ENCODE peak calls at places on chromosomes 4 and X, in seven cellular contexts. One of them, this sample, is unnamed.

GRCh38 chr4:38414410-38414809 is 249.6 kb upstream of the KLF3 start:
- DNase-seq in small intestine: no peak
- DNase-seq in Panc1: no peak
- DNase-seq in NT2/D1: no peak
- DNase-seq in SK-N-SH: no peak
- DNase-seq in aorta: no peak
- DNase-seq in naive thymus-derived CD4-positive, alpha-beta T cell: no peak
- DNase-seq in this sample: no peak

GRCh38 chr4:20318011-20318898 is 66.5 kb downstream of the SLIT2 start:
- DNase-seq in aorta: no peak
- DNase-seq in naive thymus-derived CD4-positive, alpha-beta T cell: no peak
- DNase-seq in Panc1: no peak
- DNase-seq in NT2/D1: no peak
- DNase-seq in small intestine: no peak
- DNase-seq in SK-N-SH: no peak
- DNase-seq in this sample: no peak

GRCh38 chr4:147754037-147754445 is 22.2 kb downstream of the ARHGAP10 start:
- DNase-seq in aorta: no peak
- DNase-seq in NT2/D1: no peak
- DNase-seq in naive thymus-derived CD4-positive, alpha-beta T cell: no peak
- DNase-seq in SK-N-SH: no peak
- DNase-seq in small intestine: no peak
- DNase-seq in Panc1: no peak
- DNase-seq in this sample: no peak

GRCh38 chrX:129646721-129647587 is 7.8 kb downstream of the APLN start:
- DNase-seq in naive thymus-derived CD4-positive, alpha-beta T cell: no peak
- DNase-seq in aorta: peak; percentile 31
- DNase-seq in small intestine: no peak
- DNase-seq in NT2/D1: no peak
- DNase-seq in SK-N-SH: peak; percentile 41
- DNase-seq in Panc1: no peak
- DNase-seq in this sample: no peak

GRCh38 chrX:153723351-153724251 is 586 bp downstream of the BCAP31 start:
- DNase-seq in SK-N-SH: peak; percentile 68
- DNase-seq in aorta: peak; percentile 85
- DNase-seq in NT2/D1: no peak
- DNase-seq in small intestine: peak; percentile 50
- DNase-seq in Panc1: no peak
- DNase-seq in naive thymus-derived CD4-positive, alpha-beta T cell: peak; percentile 20
- DNase-seq in this sample: no peak

GRCh38 chr4:41258783-41259182 is 2.1 kb downstream of the UCHL1 start:
- DNase-seq in SK-N-SH: peak; percentile 54
- DNase-seq in small intestine: peak; percentile 5
- DNase-seq in Panc1: no peak
- DNase-seq in naive thymus-derived CD4-positive, alpha-beta T cell: no peak
- DNase-seq in aorta: no peak
- DNase-seq in NT2/D1: no peak
- DNase-seq in this sample: no peak

GRCh38 chr4:140286503-140286902 is 86.9 kb upstream of the SCOC start:
- DNase-seq in naive thymus-derived CD4-positive, alpha-beta T cell: no peak
- DNase-seq in aorta: no peak
- DNase-seq in Panc1: no peak
- DNase-seq in small intestine: no peak
- DNase-seq in NT2/D1: no peak
- DNase-seq in SK-N-SH: peak; percentile 66
- DNase-seq in this sample: no peak

GRCh38 chr4:52825311-52826090 is 36.6 kb upstream of the RASL11B start:
- DNase-seq in small intestine: no peak
- DNase-seq in aorta: no peak
- DNase-seq in Panc1: no peak
- DNase-seq in SK-N-SH: no peak
- DNase-seq in NT2/D1: no peak
- DNase-seq in naive thymus-derived CD4-positive, alpha-beta T cell: no peak
- DNase-seq in this sample: no peak

GRCh38 chrX:151488677-151489076 is 74.8 kb upstream of the PASD1 start:
- DNase-seq in SK-N-SH: peak; percentile 5
- DNase-seq in NT2/D1: no peak
- DNase-seq in small intestine: no peak
- DNase-seq in Panc1: no peak
- DNase-seq in naive thymus-derived CD4-positive, alpha-beta T cell: no peak
- DNase-seq in aorta: no peak
- DNase-seq in this sample: no peak

GRCh38 chrX:72644946-72645345 is 69.2 kb downstream of the PHKA1 start:
- DNase-seq in Panc1: no peak
- DNase-seq in aorta: no peak
- DNase-seq in naive thymus-derived CD4-positive, alpha-beta T cell: no peak
- DNase-seq in SK-N-SH: no peak
- DNase-seq in NT2/D1: no peak
- DNase-seq in small intestine: no peak
- DNase-seq in this sample: no peak

GRCh38 chrX:133781174-133781573 is 204.2 kb downstream of the GPC3 start:
- DNase-seq in aorta: no peak
- DNase-seq in Panc1: no peak
- DNase-seq in NT2/D1: no peak
- DNase-seq in naive thymus-derived CD4-positive, alpha-beta T cell: no peak
- DNase-seq in small intestine: no peak
- DNase-seq in SK-N-SH: no peak
- DNase-seq in this sample: no peak

GRCh38 chr4:82373816-82374740 is at the start of gene HNRNPD:
- DNase-seq in small intestine: peak; percentile 100
- DNase-seq in naive thymus-derived CD4-positive, alpha-beta T cell: peak; percentile 79
- DNase-seq in aorta: peak; percentile 98
- DNase-seq in SK-N-SH: peak; percentile 97
- DNase-seq in NT2/D1: peak; percentile 98
- DNase-seq in Panc1: peak; percentile 92
- DNase-seq in this sample: peak; percentile 88

GRCh38 chr4:82372502-82372873 is 1.3 kb downstream of the HNRNPD start:
- DNase-seq in SK-N-SH: peak; percentile 37
- DNase-seq in Panc1: no peak
- DNase-seq in aorta: no peak
- DNase-seq in naive thymus-derived CD4-positive, alpha-beta T cell: no peak
- DNase-seq in small intestine: peak; percentile 56
- DNase-seq in NT2/D1: no peak
- DNase-seq in this sample: no peak

GRCh38 chr4:82380344-82380743 is 6.6 kb upstream of the HNRNPD start:
- DNase-seq in aorta: no peak
- DNase-seq in naive thymus-derived CD4-positive, alpha-beta T cell: no peak
- DNase-seq in Panc1: no peak
- DNase-seq in SK-N-SH: no peak
- DNase-seq in NT2/D1: no peak
- DNase-seq in small intestine: no peak
- DNase-seq in this sample: no peak

GRCh38 chr4:82372874-82373815 is 646 bp downstream of the HNRNPD start:
- DNase-seq in NT2/D1: peak; percentile 48
- DNase-seq in SK-N-SH: peak; percentile 71
- DNase-seq in aorta: peak; percentile 90
- DNase-seq in Panc1: no peak
- DNase-seq in naive thymus-derived CD4-positive, alpha-beta T cell: peak; percentile 24
- DNase-seq in small intestine: peak; percentile 86
- DNase-seq in this sample: peak; percentile 35

GRCh38 chr4:82376109-82376508 is 2.3 kb upstream of the HNRNPD start:
- DNase-seq in NT2/D1: no peak
- DNase-seq in aorta: no peak
- DNase-seq in SK-N-SH: no peak
- DNase-seq in Panc1: no peak
- DNase-seq in small intestine: no peak
- DNase-seq in naive thymus-derived CD4-positive, alpha-beta T cell: no peak
- DNase-seq in this sample: no peak
- H3K4me3 ChIP-seq in NT2/D1: peak overlapping the region; percentile 63
- H3K4me3 ChIP-seq in aorta: no peak overlapping the region
- H3K4me3 ChIP-seq in SK-N-SH: no peak overlapping the region
- H3K4me3 ChIP-seq in Panc1: no peak overlapping the region
- H3K4me3 ChIP-seq in small intestine: no peak overlapping the region
- H3K4me3 ChIP-seq in naive thymus-derived CD4-positive, alpha-beta T cell: no peak overlapping the region
- H3K4me3 ChIP-seq in this sample: no peak overlapping the region

DNA sequence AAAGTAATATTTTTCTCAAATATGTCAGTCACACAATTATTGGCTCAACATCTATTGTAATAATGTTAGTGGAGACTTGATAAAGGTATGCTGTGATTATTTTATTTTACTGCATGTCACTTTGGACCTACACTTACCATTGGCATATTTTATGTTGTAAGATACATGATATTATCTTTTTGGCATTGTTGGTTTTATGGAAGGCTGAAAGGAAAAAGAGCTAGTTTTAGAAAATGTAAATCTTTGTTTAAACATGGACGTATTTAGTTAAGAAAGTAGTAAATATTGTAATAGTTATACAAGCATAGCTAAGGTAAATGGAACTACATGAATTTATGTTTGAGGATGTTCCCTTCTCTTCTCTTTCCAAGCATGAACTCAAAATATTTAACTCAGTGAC is 1399.3 kb downstream of the STIM2 start:
- DNase-seq in small intestine: no peak
- DNase-seq in NT2/D1: no peak
- DNase-seq in aorta: no peak
- DNase-seq in naive thymus-derived CD4-positive, alpha-beta T cell: no peak
- DNase-seq in SK-N-SH: no peak
- DNase-seq in Panc1: no peak
- DNase-seq in this sample: no peak
- H3K9me3 ChIP-seq in small intestine: no peaks in the 10 kb centered on the region
- H3K9me3 ChIP-seq in NT2/D1: no peaks in the 10 kb centered on the region
- H3K9me3 ChIP-seq in aorta: peaks cover 2% of the 10 kb centered on the region
- H3K9me3 ChIP-seq in naive thymus-derived CD4-positive, alpha-beta T cell: no peaks in the 10 kb centered on the region
- H3K9me3 ChIP-seq in SK-N-SH: peaks cover 5% of the 10 kb centered on the region
- H3K9me3 ChIP-seq in Panc1: no peaks in the 10 kb centered on the region
- H3K9me3 ChIP-seq in this sample: no peaks in the 10 kb centered on the region

GRCh38 chrX:19881559-19881958 is 5.8 kb downstream of the SH3KBP1 start:
- DNase-seq in Panc1: no peak
- DNase-seq in aorta: no peak
- DNase-seq in SK-N-SH: no peak
- DNase-seq in naive thymus-derived CD4-positive, alpha-beta T cell: no peak
- DNase-seq in NT2/D1: no peak
- DNase-seq in small intestine: no peak
- DNase-seq in this sample: no peak
- H3K4me1 ChIP-seq in Panc1: no peaks in the 10 kb centered on the region
- H3K4me1 ChIP-seq in aorta: no peaks in the 10 kb centered on the region
- H3K4me1 ChIP-seq in SK-N-SH: no peaks in the 10 kb centered on the region
- H3K4me1 ChIP-seq in naive thymus-derived CD4-positive, alpha-beta T cell: peaks cover 5% of the 10 kb centered on the region
- H3K4me1 ChIP-seq in NT2/D1: peaks cover 11% of the 10 kb centered on the region
- H3K4me1 ChIP-seq in small intestine: no peaks in the 10 kb centered on the region
- H3K4me1 ChIP-seq in this sample: no peaks in the 10 kb centered on the region

DNA sequence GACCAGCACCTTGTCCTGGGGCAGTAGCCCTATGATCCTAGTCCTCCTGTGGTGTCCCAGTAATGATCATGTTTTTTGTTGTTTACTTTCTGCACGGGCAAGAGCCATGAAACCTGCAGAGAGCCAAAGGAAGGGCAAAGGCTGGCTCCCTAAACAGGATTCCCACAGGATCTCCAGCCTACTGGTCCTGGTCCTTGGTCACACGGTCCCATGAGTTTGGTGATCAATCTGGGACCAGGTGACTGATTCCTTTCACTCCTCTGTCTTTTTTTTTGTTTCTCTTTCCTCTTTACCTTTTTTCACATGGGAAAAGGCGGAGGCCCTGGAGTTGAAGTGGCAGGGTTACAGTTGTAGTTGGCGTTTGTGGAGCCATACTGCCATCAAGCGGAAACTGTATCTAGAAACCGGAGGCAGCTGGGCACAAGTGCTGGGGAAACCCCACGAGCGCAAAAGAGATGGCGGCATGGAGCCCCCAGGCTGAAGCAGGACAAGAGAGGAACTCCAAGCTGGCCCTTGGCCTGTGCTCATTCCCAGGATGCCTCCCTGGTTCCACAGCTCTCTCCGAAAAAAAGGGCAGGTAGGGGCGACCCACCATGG is 34.6 kb downstream of the NBDY start:
- DNase-seq in naive thymus-derived CD4-positive, alpha-beta T cell: no peak
- DNase-seq in NT2/D1: no peak
- DNase-seq in small intestine: no peak
- DNase-seq in Panc1: no peak
- DNase-seq in SK-N-SH: peak; percentile 63
- DNase-seq in aorta: peak; percentile 86
- DNase-seq in this sample: no peak
- H3K4me3 ChIP-seq in naive thymus-derived CD4-positive, alpha-beta T cell: no peak overlapping the region
- H3K4me3 ChIP-seq in NT2/D1: no peak overlapping the region
- H3K4me3 ChIP-seq in small intestine: peak overlapping the region; percentile 36
- H3K4me3 ChIP-seq in Panc1: no peak overlapping the region
- H3K4me3 ChIP-seq in SK-N-SH: peak overlapping the region; percentile 54
- H3K4me3 ChIP-seq in aorta: peak overlapping the region; percentile 33
- H3K4me3 ChIP-seq in this sample: no peak overlapping the region

DNA sequence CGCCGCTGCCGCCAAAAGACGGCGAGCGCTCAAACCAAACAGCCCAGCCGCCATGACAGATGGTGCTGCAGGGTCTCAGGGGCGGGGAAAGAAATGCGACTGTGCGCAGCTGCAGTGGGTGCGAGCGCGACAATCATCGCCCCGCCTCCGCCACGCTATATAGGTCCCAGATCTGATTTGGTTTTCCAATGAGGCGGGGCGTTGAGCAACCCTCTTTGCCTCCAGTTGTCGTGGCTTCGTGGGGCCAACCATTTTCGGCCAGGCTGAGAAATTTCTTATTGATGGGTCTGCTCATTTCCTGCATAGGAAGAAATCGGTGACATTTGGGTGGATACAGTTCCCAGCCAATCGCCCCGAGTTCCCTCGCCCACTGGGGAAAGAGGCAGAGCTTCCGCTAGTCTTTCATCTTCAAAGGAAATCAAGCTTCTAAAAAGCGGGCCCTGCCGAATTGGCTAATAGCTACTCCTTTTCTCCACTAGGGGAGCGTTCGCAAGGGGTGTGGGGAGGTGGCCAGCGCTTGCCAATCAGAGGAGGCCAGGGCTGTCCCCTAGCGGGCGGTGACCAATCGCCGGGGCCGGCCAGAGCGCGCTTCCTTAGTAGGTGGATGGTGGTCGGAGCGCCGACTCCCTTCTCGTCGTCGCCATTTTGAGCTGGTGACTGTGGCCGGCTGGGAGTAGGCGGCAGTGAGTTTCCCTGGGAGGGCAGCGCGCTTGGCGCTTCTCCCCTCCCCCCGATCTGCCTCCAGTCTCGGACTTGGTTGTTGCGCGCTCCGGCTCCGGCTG is at the start of the genes NDUFB11 and RBM10:
- DNase-seq in Panc1: peak; percentile 73
- DNase-seq in small intestine: peak; percentile 91
- DNase-seq in SK-N-SH: peak; percentile 87
- DNase-seq in NT2/D1: peak; percentile 94
- DNase-seq in naive thymus-derived CD4-positive, alpha-beta T cell: peak; percentile 64
- DNase-seq in aorta: peak; percentile 96
- DNase-seq in this sample: peak; percentile 41
- H3K9me3 ChIP-seq in Panc1: no peaks in the 10 kb centered on the region
- H3K9me3 ChIP-seq in small intestine: no peaks in the 10 kb centered on the region
- H3K9me3 ChIP-seq in SK-N-SH: no peaks in the 10 kb centered on the region
- H3K9me3 ChIP-seq in NT2/D1: no peaks in the 10 kb centered on the region
- H3K9me3 ChIP-seq in naive thymus-derived CD4-positive, alpha-beta T cell: no peaks in the 10 kb centered on the region
- H3K9me3 ChIP-seq in aorta: no peaks in the 10 kb centered on the region
- H3K9me3 ChIP-seq in this sample: no peaks in the 10 kb centered on the region

This sample was measured in iPS DF 6.9.